ENCODE peak calls at places on chromosome 18, in six cellular contexts. One of them, this sample, is unnamed. For H3K4me1, the result is how much of the 10 kb centered on the place peaks cover.

GRCh38 chr18:67300498-67300897 is 216.0 kb downstream of the DSEL start:
- DNase-seq in CD8-positive, alpha-beta memory T cell: peak
- DNase-seq in fibroblast of lung: no peak
- DNase-seq in heart left ventricle: no peak
- DNase-seq in adrenal gland: no peak
- DNase-seq in left lung: no peak
- DNase-seq in this sample: no peak

GRCh38 chr18:68314403-68314802 is 400.5 kb downstream of the TMX3 start:
- DNase-seq in CD8-positive, alpha-beta memory T cell: no peak
- DNase-seq in fibroblast of lung: no peak
- DNase-seq in heart left ventricle: no peak
- DNase-seq in adrenal gland: no peak
- DNase-seq in left lung: no peak
- DNase-seq in this sample: no peak

GRCh38 chr18:35775887-35776286 is 194.3 kb downstream of the GALNT1 start:
- DNase-seq in CD8-positive, alpha-beta memory T cell: no peak
- DNase-seq in fibroblast of lung: peak
- DNase-seq in heart left ventricle: no peak
- DNase-seq in adrenal gland: no peak
- DNase-seq in left lung: no peak
- DNase-seq in this sample: no peak

GRCh38 chr18:36153203-36153602 is 23.5 kb downstream of the ELP2 start:
- DNase-seq in CD8-positive, alpha-beta memory T cell: no peak
- DNase-seq in fibroblast of lung: peak
- DNase-seq in heart left ventricle: no peak
- DNase-seq in adrenal gland: no peak
- DNase-seq in left lung: no peak
- DNase-seq in this sample: no peak

GRCh38 chr18:12257996-12258718 is 4.0 kb downstream of the CIDEA start:
- DNase-seq in CD8-positive, alpha-beta memory T cell: no peak
- DNase-seq in fibroblast of lung: no peak
- DNase-seq in heart left ventricle: no peak
- DNase-seq in adrenal gland: no peak
- DNase-seq in left lung: no peak
- DNase-seq in this sample: no peak

GRCh38 chr18:74682141-74682997 is 84.7 kb downstream of the ZNF407 start:
- DNase-seq in CD8-positive, alpha-beta memory T cell: no peak
- DNase-seq in fibroblast of lung: peak
- DNase-seq in heart left ventricle: no peak
- DNase-seq in adrenal gland: no peak
- DNase-seq in left lung: no peak
- DNase-seq in this sample: no peak

GRCh38 chr18:37449618-37450017 is 116.0 kb downstream of the CELF4 start:
- DNase-seq in CD8-positive, alpha-beta memory T cell: no peak
- DNase-seq in fibroblast of lung: no peak
- DNase-seq in heart left ventricle: no peak
- DNase-seq in adrenal gland: no peak
- DNase-seq in left lung: no peak
- DNase-seq in this sample: no peak

GRCh38 chr18:9771261-9771976 is 63.3 kb downstream of the RAB31 start:
- DNase-seq in CD8-positive, alpha-beta memory T cell: peak
- DNase-seq in fibroblast of lung: peak
- DNase-seq in heart left ventricle: peak
- DNase-seq in adrenal gland: peak
- DNase-seq in left lung: peak
- DNase-seq in this sample: peak

GRCh38 chr18:59127047-59127446 is 12.6 kb upstream of the SEC11C start:
- DNase-seq in CD8-positive, alpha-beta memory T cell: no peak
- DNase-seq in fibroblast of lung: no peak
- DNase-seq in heart left ventricle: no peak
- DNase-seq in adrenal gland: no peak
- DNase-seq in left lung: no peak
- DNase-seq in this sample: no peak

GRCh38 chr18:37361223-37362157 is 204.1 kb downstream of the CELF4 start:
- DNase-seq in CD8-positive, alpha-beta memory T cell: no peak
- DNase-seq in fibroblast of lung: no peak
- DNase-seq in heart left ventricle: no peak
- DNase-seq in adrenal gland: no peak
- DNase-seq in left lung: no peak
- DNase-seq in this sample: no peak

GRCh38 chr18:61948196-61948800 is 55.5 kb upstream of the RNF152 start:
- DNase-seq in CD8-positive, alpha-beta memory T cell: no peak
- DNase-seq in fibroblast of lung: peak
- DNase-seq in heart left ventricle: no peak
- DNase-seq in adrenal gland: no peak
- DNase-seq in left lung: no peak
- DNase-seq in this sample: no peak

GRCh38 chr18:69622192-69622591 is 221.5 kb downstream of the DOK6 start:
- DNase-seq in CD8-positive, alpha-beta memory T cell: no peak
- DNase-seq in fibroblast of lung: no peak
- DNase-seq in heart left ventricle: no peak
- DNase-seq in adrenal gland: no peak
- DNase-seq in left lung: no peak
- DNase-seq in this sample: no peak

GRCh38 chr18:72086421-72086820 is 457.7 kb downstream of the CBLN2 start:
- DNase-seq in CD8-positive, alpha-beta memory T cell: no peak
- DNase-seq in fibroblast of lung: peak
- DNase-seq in heart left ventricle: no peak
- DNase-seq in adrenal gland: no peak
- DNase-seq in left lung: no peak
- DNase-seq in this sample: no peak

GRCh38 chr18:8424481-8424880 is 184.8 kb upstream of the RAB12 start:
- DNase-seq in CD8-positive, alpha-beta memory T cell: no peak
- DNase-seq in fibroblast of lung: no peak
- DNase-seq in heart left ventricle: no peak
- DNase-seq in adrenal gland: no peak
- DNase-seq in left lung: no peak
- DNase-seq in this sample: no peak

GRCh38 chr18:21740724-21741510 is at the start of gene MIB1:
- DNase-seq in CD8-positive, alpha-beta memory T cell: peak
- DNase-seq in fibroblast of lung: peak
- DNase-seq in heart left ventricle: peak
- DNase-seq in adrenal gland: no peak
- DNase-seq in left lung: peak
- DNase-seq in this sample: peak

GRCh38 chr18:36315736-36316135 is 18.2 kb downstream of the FHOD3 start:
- DNase-seq in CD8-positive, alpha-beta memory T cell: no peak
- DNase-seq in fibroblast of lung: no peak
- DNase-seq in heart left ventricle: no peak
- DNase-seq in adrenal gland: peak
- DNase-seq in left lung: no peak
- DNase-seq in this sample: no peak

GRCh38 chr18:12076424-12077140 is 17.1 kb upstream of the ANKRD62 start:
- DNase-seq in CD8-positive, alpha-beta memory T cell: no peak
- DNase-seq in fibroblast of lung: peak
- DNase-seq in heart left ventricle: no peak
- DNase-seq in adrenal gland: no peak
- DNase-seq in left lung: no peak
- DNase-seq in this sample: no peak

GRCh38 chr18:59056706-59057492 is 82.8 kb upstream of the SEC11C start:
- DNase-seq in CD8-positive, alpha-beta memory T cell: peak
- DNase-seq in fibroblast of lung: peak
- DNase-seq in heart left ventricle: peak
- DNase-seq in adrenal gland: peak
- DNase-seq in left lung: peak
- DNase-seq in this sample: peak

GRCh38 chr18:36130039-36130831 is 536 bp downstream of the ELP2 start:
- DNase-seq in CD8-positive, alpha-beta memory T cell: no peak
- DNase-seq in fibroblast of lung: no peak
- DNase-seq in heart left ventricle: no peak
- DNase-seq in adrenal gland: no peak
- DNase-seq in left lung: no peak
- DNase-seq in this sample: no peak

GRCh38 chr18:75244336-75244735 is 33.7 kb downstream of the TSHZ1 start:
- DNase-seq in CD8-positive, alpha-beta memory T cell: no peak
- DNase-seq in fibroblast of lung: no peak
- DNase-seq in heart left ventricle: no peak
- DNase-seq in adrenal gland: no peak
- DNase-seq in left lung: no peak
- DNase-seq in this sample: no peak

GRCh38 chr18:33034941-33035340 is 262.1 kb upstream of the KLHL14 start:
- DNase-seq in CD8-positive, alpha-beta memory T cell: no peak
- DNase-seq in fibroblast of lung: peak
- DNase-seq in heart left ventricle: no peak
- DNase-seq in adrenal gland: no peak
- DNase-seq in left lung: no peak
- DNase-seq in this sample: no peak

GRCh38 chr18:55318864-55319516 is 269.0 kb downstream of the TCF4 start:
- DNase-seq in CD8-positive, alpha-beta memory T cell: no peak
- DNase-seq in fibroblast of lung: peak
- DNase-seq in heart left ventricle: no peak
- DNase-seq in adrenal gland: no peak
- DNase-seq in left lung: no peak
- DNase-seq in this sample: no peak
- H3K4me1 ChIP-seq in CD8-positive, alpha-beta memory T cell: under half
- H3K4me1 ChIP-seq in fibroblast of lung: under half
- H3K4me1 ChIP-seq in heart left ventricle: under half
- H3K4me1 ChIP-seq in adrenal gland: under half
- H3K4me1 ChIP-seq in left lung: under half
- H3K4me1 ChIP-seq in this sample: under half

DNA sequence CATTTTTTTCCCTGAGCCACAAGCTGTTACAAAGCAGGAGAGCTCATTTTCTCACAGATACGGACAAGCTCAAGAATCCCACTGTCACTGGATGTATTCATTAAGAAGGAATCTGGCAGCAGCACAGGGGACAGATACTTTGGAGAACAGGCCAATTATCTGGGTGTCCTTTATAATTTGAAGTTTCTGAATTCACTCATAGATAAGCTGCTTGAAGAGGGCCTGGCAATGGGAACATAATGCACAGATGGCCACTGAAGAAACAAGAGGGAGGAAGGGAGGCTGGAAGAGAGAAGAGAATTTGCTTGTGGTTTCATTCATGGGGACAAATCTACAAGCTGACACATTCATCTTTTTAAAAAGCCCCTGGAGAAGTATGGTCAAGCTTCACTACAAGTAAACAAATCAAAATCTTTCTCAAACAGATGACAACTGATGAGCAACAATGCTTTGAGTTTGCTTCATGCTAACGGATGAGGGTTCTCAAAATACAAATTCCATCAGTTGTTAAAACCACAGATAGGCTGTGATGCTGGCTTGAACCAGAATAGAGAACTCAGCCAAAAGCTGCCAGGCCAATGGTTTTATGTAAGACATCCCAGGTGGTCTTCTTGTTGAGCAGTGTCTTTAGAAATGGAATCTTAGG is 11.9 kb downstream of the BCL2 start:
- DNase-seq in CD8-positive, alpha-beta memory T cell: no peak
- DNase-seq in fibroblast of lung: peak
- DNase-seq in heart left ventricle: no peak
- DNase-seq in adrenal gland: no peak
- DNase-seq in left lung: no peak
- DNase-seq in this sample: no peak
- H3K4me1 ChIP-seq in CD8-positive, alpha-beta memory T cell: half or more
- H3K4me1 ChIP-seq in fibroblast of lung: under half
- H3K4me1 ChIP-seq in heart left ventricle: under half
- H3K4me1 ChIP-seq in adrenal gland: under half
- H3K4me1 ChIP-seq in left lung: under half
- H3K4me1 ChIP-seq in this sample: under half

DNA sequence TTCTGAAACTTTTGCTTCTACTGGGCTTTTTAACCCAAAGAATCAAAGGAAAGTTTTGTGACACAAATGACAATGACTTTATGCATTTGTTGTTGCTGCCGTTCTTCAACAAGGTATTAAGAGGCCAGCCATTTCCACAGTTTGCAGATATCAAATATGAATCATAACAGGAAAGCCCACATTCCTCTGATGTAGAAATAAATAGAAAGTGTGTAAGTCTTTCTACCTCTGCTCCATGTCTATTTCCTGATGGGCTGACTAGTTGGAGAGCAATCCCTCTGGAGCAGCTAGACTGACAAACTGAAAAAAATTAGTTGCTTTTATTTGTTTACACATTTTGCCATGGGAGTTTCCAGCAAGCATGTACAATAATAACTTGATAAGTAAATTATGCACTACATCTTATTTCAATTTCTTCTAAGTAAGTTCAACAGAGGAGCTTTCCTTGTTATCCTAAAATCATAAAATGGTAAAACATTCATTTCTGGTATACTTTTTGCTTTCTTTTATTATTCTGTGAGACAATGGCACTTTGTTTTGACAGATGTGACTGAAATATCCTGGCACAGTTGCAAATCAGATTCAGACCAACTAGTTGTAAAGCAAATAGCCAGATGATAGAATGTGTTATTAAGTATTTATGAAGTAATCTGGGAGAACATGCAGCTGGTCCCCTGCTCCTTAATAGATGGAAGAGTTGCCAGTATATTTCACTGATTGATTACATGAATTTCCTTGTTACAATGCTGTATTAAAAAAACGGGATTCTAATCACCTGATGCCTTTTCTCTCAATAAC is 266.7 kb downstream of the METTL4 start:
- DNase-seq in CD8-positive, alpha-beta memory T cell: no peak
- DNase-seq in fibroblast of lung: no peak
- DNase-seq in heart left ventricle: no peak
- DNase-seq in adrenal gland: no peak
- DNase-seq in left lung: no peak
- DNase-seq in this sample: no peak
- H3K4me1 ChIP-seq in CD8-positive, alpha-beta memory T cell: under half
- H3K4me1 ChIP-seq in fibroblast of lung: under half
- H3K4me1 ChIP-seq in heart left ventricle: under half
- H3K4me1 ChIP-seq in adrenal gland: under half
- H3K4me1 ChIP-seq in left lung: under half
- H3K4me1 ChIP-seq in this sample: under half

GRCh38 chr18:24063121-24063731 is 48.7 kb downstream of the TTC39C start:
- DNase-seq in CD8-positive, alpha-beta memory T cell: no peak
- DNase-seq in fibroblast of lung: peak
- DNase-seq in heart left ventricle: no peak
- DNase-seq in adrenal gland: no peak
- DNase-seq in left lung: no peak
- DNase-seq in this sample: no peak

GRCh38 chr18:24071029-24071428 is 56.5 kb downstream of the TTC39C start:
- DNase-seq in CD8-positive, alpha-beta memory T cell: no peak
- DNase-seq in fibroblast of lung: no peak
- DNase-seq in heart left ventricle: no peak
- DNase-seq in adrenal gland: no peak
- DNase-seq in left lung: no peak
- DNase-seq in this sample: no peak

GRCh38 chr18:24068945-24069693 is 54.6 kb downstream of the TTC39C start:
- DNase-seq in CD8-positive, alpha-beta memory T cell: no peak
- DNase-seq in fibroblast of lung: no peak
- DNase-seq in heart left ventricle: no peak
- DNase-seq in adrenal gland: no peak
- DNase-seq in left lung: no peak
- DNase-seq in this sample: no peak

GRCh38 chr18:24064701-24065100 is 50.1 kb downstream of the TTC39C start:
- DNase-seq in CD8-positive, alpha-beta memory T cell: no peak
- DNase-seq in fibroblast of lung: no peak
- DNase-seq in heart left ventricle: no peak
- DNase-seq in adrenal gland: no peak
- DNase-seq in left lung: no peak
- DNase-seq in this sample: no peak

DNA sequence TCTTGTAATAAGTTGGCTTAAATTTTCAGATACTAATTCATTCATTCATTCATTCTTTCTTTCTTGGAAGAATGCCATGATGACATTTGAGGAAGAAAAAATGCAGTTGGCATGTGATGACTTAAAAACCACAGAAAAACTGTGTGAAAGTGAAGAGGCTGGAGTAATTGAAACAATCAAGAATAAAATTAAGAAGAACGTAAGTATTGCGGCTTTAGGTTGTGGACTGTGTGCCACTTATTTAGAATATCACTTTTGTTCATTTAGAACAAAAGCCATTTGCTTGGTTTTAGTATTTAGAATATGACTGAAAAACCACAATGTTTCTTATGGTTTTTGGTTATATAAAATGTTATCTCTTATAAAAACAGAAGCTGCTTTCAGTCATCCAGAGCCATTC is 51.4 kb downstream of the TTC39C start:
- DNase-seq in CD8-positive, alpha-beta memory T cell: no peak
- DNase-seq in fibroblast of lung: no peak
- DNase-seq in heart left ventricle: no peak
- DNase-seq in adrenal gland: no peak
- DNase-seq in left lung: no peak
- DNase-seq in this sample: no peak
- H3K4me1 ChIP-seq in CD8-positive, alpha-beta memory T cell: under half
- H3K4me1 ChIP-seq in fibroblast of lung: under half
- H3K4me1 ChIP-seq in heart left ventricle: under half
- H3K4me1 ChIP-seq in adrenal gland: under half
- H3K4me1 ChIP-seq in left lung: under half
- H3K4me1 ChIP-seq in this sample: under half

This sample was measured in uterus.